ENCODE peak calls at places on chromosome 5, in eight cellular contexts. V, Q, G, L, O, A, K and I are unnamed samples.
A peak's percentile ranks its signal among the peaks of the same experiment; 100 is the strongest.

GRCh38 chr5:94223231-94223630 is 395.2 kb downstream of the KIAA0825 start:
- DNase-seq in G (no peak), Q (no peak), L (no peak), V (no peak), K (no peak), A (no peak), O (no peak), I (no peak)

GRCh38 chr5:69414885-69415583 is at the start of gene MARVELD2:
- DNase-seq in V (peak; percentile 33), L (peak; percentile 93), G (peak; percentile 78), Q (peak; percentile 93), A (peak; percentile 53), O (peak; percentile 72), K (peak; percentile 69), I (no peak)

GRCh38 chr5:81768960-81769452 is 18.1 kb upstream of the SSBP2 start:
- DNase-seq in V (no peak), Q (no peak), K (peak; percentile 90), O (no peak), G (no peak), L (peak; percentile 54), A (no peak), I (no peak)

GRCh38 chr5:123700624-123701023 is 188.6 kb downstream of the CSNK1G3 start:
- DNase-seq in Q (no peak), K (peak; percentile 99), A (no peak), L (peak; percentile 42), O (no peak), G (no peak), V (no peak), I (no peak)

GRCh38 chr5:91381134-91381773 is 1.9 kb downstream of the ARRDC3 start:
- DNase-seq in V (peak; percentile 42), L (no peak), Q (no peak), K (no peak), O (no peak), A (no peak), G (no peak), I (no peak)

GRCh38 chr5:8363133-8363532 is 494.2 kb downstream of the MTRR start:
- DNase-seq in G (no peak), O (no peak), K (no peak), V (no peak), L (no peak), Q (no peak), A (no peak), I (no peak)

GRCh38 chr5:64811050-64811640 is 42.4 kb downstream of the CWC27 start:
- DNase-seq in L (peak; percentile 7), Q (no peak), G (peak; percentile 6), A (no peak), V (peak; percentile 60), K (peak; percentile 67), O (no peak), I (peak; percentile 49)

GRCh38 chr5:172533399-172534228 is 79.3 kb upstream of the SH3PXD2B start:
- DNase-seq in V (no peak), K (peak; percentile 18), G (no peak), O (no peak), Q (peak; percentile 73), A (no peak), L (no peak), I (no peak)

GRCh38 chr5:148690945-148691344 is 36.6 kb upstream of the HTR4 start:
- DNase-seq in Q (no peak), O (no peak), L (no peak), G (no peak), A (no peak), V (no peak), K (no peak), I (no peak)

GRCh38 chr5:151682751-151683331 is 3.9 kb downstream of the SPARC start:
- DNase-seq in A (no peak), Q (no peak), L (no peak), O (no peak), V (peak; percentile 63), K (peak; percentile 67), G (no peak), I (no peak)

GRCh38 chr5:134647750-134648424 is 698 bp upstream of the SEC24A start:
- DNase-seq in K (peak; percentile 76), G (no peak), Q (no peak), O (no peak), A (peak; percentile 25), V (peak; percentile 29), L (no peak), I (peak; percentile 41)

GRCh38 chr5:127176769-127177168 is 103.5 kb upstream of the C5orf63 start:
- DNase-seq in V (no peak), K (no peak), A (no peak), L (no peak), G (no peak), O (no peak), Q (no peak), I (no peak)

GRCh38 chr5:108642170-108642906 is 105.4 kb upstream of the FER start:
- DNase-seq in O (no peak), Q (no peak), K (peak; percentile 76), A (peak; percentile 37), V (peak; percentile 68), G (peak; percentile 72), L (peak; percentile 82), I (peak; percentile 75)

GRCh38 chr5:53023969-53024368 is 34.8 kb downstream of the ITGA2 start:
- DNase-seq in K (peak; percentile 89), A (no peak), Q (no peak), L (no peak), O (no peak), G (no peak), V (no peak), I (peak; percentile 72)

GRCh38 chr5:81482595-81482994 is 88.7 kb upstream of the ACOT12 start:
- DNase-seq in A (no peak), Q (no peak), K (no peak), L (no peak), V (no peak), G (no peak), O (no peak), I (no peak)

GRCh38 chr5:110288766-110289165 is 437.7 kb downstream of the TMEM232 start:
- DNase-seq in O (no peak), Q (no peak), G (no peak), K (no peak), V (no peak), A (no peak), L (no peak), I (no peak)

GRCh38 chr5:148390914-148391313 is 7.2 kb downstream of the FBXO38 start:
- DNase-seq in L (no peak), A (no peak), Q (no peak), K (no peak), O (no peak), G (no peak), V (no peak), I (no peak)

GRCh38 chr5:85132269-85132668 is 747.6 kb upstream of the EDIL3 start:
- DNase-seq in K (no peak), L (no peak), V (no peak), Q (no peak), O (no peak), G (no peak), A (no peak), I (no peak)

GRCh38 chr5:14930486-14930885 is 58.9 kb upstream of the ANKH start:
- DNase-seq in G (no peak), K (no peak), V (no peak), A (no peak), L (no peak), Q (no peak), O (no peak), I (no peak)

GRCh38 chr5:150073086-150073625 is 13.2 kb downstream of the CSF1R start:
- DNase-seq in Q (peak; percentile 73), A (no peak), G (no peak), O (no peak), L (no peak), K (no peak), V (no peak), I (no peak)

GRCh38 chr5:167895899-167896659 is 395.4 kb upstream of the WWC1 start:
- DNase-seq in L (no peak), V (no peak), G (no peak), A (no peak), Q (no peak), K (peak; percentile 26), O (no peak), I (no peak)

GRCh38 chr5:131548190-131548589 is 86.8 kb downstream of the RAPGEF6 start:
- DNase-seq in G (no peak), V (no peak), L (no peak), A (no peak), Q (no peak), K (no peak), O (no peak), I (no peak)

GRCh38 chr5:180455872-180456271 is 38.3 kb upstream of the CNOT6 start:
- DNase-seq in L (no peak), G (no peak), A (no peak), K (no peak), O (no peak), Q (no peak), V (no peak), I (no peak)

GRCh38 chr5:44887722-44888121 is 79.0 kb downstream of the MRPS30 start:
- DNase-seq in A (no peak), Q (no peak), K (no peak), V (no peak), G (no peak), O (no peak), L (no peak), I (no peak)

GRCh38 chr5:36691993-36692392 is 85.6 kb downstream of the SLC1A3 start:
- DNase-seq in K (peak; percentile 20), Q (no peak), L (no peak), A (no peak), G (no peak), O (no peak), V (peak; percentile 59), I (no peak)

GRCh38 chr5:139636207-139636792 is 11.8 kb upstream of the CXXC5 start:
- DNase-seq in G (peak; percentile 11), Q (peak; percentile 84), O (no peak), A (peak; percentile 43), L (no peak), K (no peak), V (no peak), I (no peak)

GRCh38 chr5:81046041-81046440 is 85.9 kb downstream of the RASGRF2 start:
- DNase-seq in V (peak; percentile 83), Q (no peak), O (no peak), G (no peak), L (no peak), A (no peak), K (no peak), I (no peak)

GRCh38 chr5:111512026-111512405 is 319 bp downstream of the STARD4 start:
- DNase-seq in L (no peak), G (no peak), A (no peak), Q (no peak), K (peak; percentile 42), V (peak; percentile 37), O (no peak), I (no peak)

GRCh38 chr5:158877124-158877581 is 222.6 kb downstream of the EBF1 start:
- DNase-seq in Q (no peak), V (no peak), A (no peak), K (peak; percentile 11), O (no peak), G (no peak), L (no peak), I (no peak)

GRCh38 chr5:175778951-175779475 is 92.4 kb upstream of the CPLX2 start:
- DNase-seq in K (peak; percentile 12), Q (no peak), O (no peak), L (no peak), V (no peak), G (no peak), A (no peak), I (no peak)

GRCh38 chr5:40960027-40960426 is 50.7 kb downstream of the C7 start:
- DNase-seq in G (no peak), V (no peak), K (no peak), Q (no peak), L (no peak), A (no peak), O (no peak), I (no peak)

GRCh38 chr5:106392766-106393165 is 1278.0 kb downstream of the EFNA5 start:
- DNase-seq in A (no peak), O (no peak), Q (no peak), L (no peak), G (no peak), V (no peak), K (peak; percentile 1), I (no peak)

GRCh38 chr5:112445626-112446350 is 26.7 kb upstream of the EPB41L4A start:
- DNase-seq in O (no peak), G (no peak), Q (no peak), L (no peak), A (no peak), K (no peak), V (no peak), I (no peak)

GRCh38 chr5:58582004-58582403 is 871 bp upstream of the RAB3C start:
- DNase-seq in G (peak; percentile 59), O (peak; percentile 50), V (no peak), A (no peak), Q (no peak), K (no peak), L (peak; percentile 1), I (no peak)